ENCODE peak calls at places on chromosomes 12 and 14, in four cellular contexts. K, R, P and J are unnamed samples.

GRCh38 chr14:63164108-63164683 is 40.0 kb upstream of the RHOJ start:
- DNase-seq in K (no peak), R (no peak), P (no peak), J (no peak)

GRCh38 chr14:104633276-104633861 is 28.8 kb upstream of the TMEM179 start:
- DNase-seq in K (peak; percentile 23), R (no peak), P (no peak), J (no peak)

GRCh38 chr12:44571031-44571550 is 305.0 kb downstream of the NELL2 start:
- DNase-seq in K (no peak), R (no peak), P (no peak), J (no peak)

GRCh38 chr12:27610380-27610779 is 85.9 kb upstream of the REP15 start:
- DNase-seq in K (no peak), R (peak; percentile 88), P (no peak), J (peak; percentile 72)

GRCh38 chr12:3630621-3631271 is 122.2 kb downstream of the CRACR2A start:
- DNase-seq in K (peak; percentile 59), R (no peak), P (no peak), J (no peak)

GRCh38 chr12:112001555-112001954 is 11.4 kb downstream of the TMEM116 start:
- DNase-seq in K (no peak), R (no peak), P (no peak), J (peak; percentile 39)

GRCh38 chr14:23381871-23382270 is 5.0 kb downstream of the CMTM5 start:
- DNase-seq in K (no peak), R (no peak), P (no peak), J (no peak)

GRCh38 chr12:6363330-6364036 is 11.9 kb downstream of the SCNN1A start:
- DNase-seq in K (peak; percentile 90), R (peak; percentile 84), P (peak; percentile 82), J (peak; percentile 92)

GRCh38 chr14:29176876-29177275 is 410.3 kb downstream of the FOXG1 start:
- DNase-seq in K (no peak), R (no peak), P (no peak), J (no peak)

GRCh38 chr12:1618489-1618888 is 10.5 kb upstream of the WNT5B start:
- DNase-seq in K (no peak), R (no peak), P (no peak), J (no peak)

GRCh38 chr14:64707661-64708060 is 3.4 kb downstream of the PLEKHG3 start:
- DNase-seq in K (no peak), R (peak; percentile 91), P (no peak), J (peak; percentile 91)

GRCh38 chr12:7376196-7376595 is 67.8 kb downstream of the CD163L1 start:
- DNase-seq in K (no peak), R (peak; percentile 17), P (no peak), J (peak; percentile 61)

GRCh38 chr12:46786774-46787173 is 39.0 kb downstream of the SLC38A4 start:
- DNase-seq in K (no peak), R (peak; percentile 58), P (no peak), J (peak; percentile 68)

GRCh38 chr12:195191-195590 is 18.8 kb downstream of the SLC6A12 start:
- DNase-seq in K (no peak), R (no peak), P (no peak), J (no peak)

GRCh38 chr12:21476949-21477348 is 24.5 kb downstream of the RECQL start:
- DNase-seq in K (no peak), R (peak; percentile 10), P (no peak), J (peak; percentile 84)

GRCh38 chr12:52524898-52525591 is 4.9 kb upstream of the KRT5 start:
- DNase-seq in K (no peak), R (no peak), P (peak; percentile 24), J (no peak)

GRCh38 chr12:88471641-88472040 is 108.6 kb downstream of the KITLG start:
- DNase-seq in K (no peak), R (peak; percentile 70), P (no peak), J (peak; percentile 91)

GRCh38 chr12:96045566-96045965 is 10.2 kb upstream of the LTA4H start:
- DNase-seq in K (no peak), R (no peak), P (no peak), J (no peak)

DNA sequence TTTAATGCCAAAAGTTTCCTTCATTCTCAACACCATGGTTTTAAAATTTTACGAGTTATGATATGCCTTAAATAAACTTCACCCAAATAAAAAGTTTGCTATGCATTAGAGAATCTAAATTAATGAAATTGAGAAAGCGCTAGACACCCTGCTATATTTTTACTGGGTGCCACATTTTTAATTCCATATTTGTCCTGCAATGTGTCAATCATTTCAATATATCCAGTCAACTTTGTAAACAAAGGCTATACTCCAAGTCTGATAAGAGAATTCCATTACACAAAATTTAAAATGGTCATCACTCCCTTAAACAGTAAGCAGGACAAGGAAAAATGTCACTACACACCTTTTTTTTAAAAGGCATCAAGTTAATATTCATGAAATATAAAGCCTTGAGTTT is 1.9 kb downstream of the PPP1R12A start:
- DNase-seq in K (no peak), R (no peak), P (no peak), J (no peak)
- H3K79me2 ChIP-seq in K (peaks cover 94% of the 10 kb centered on the region), R (peaks cover 86% of the 10 kb centered on the region), P (peaks cover 14% of the 10 kb centered on the region), J (peaks cover 95% of the 10 kb centered on the region)

GRCh38 chr14:20627337-20628032 is 14.0 kb downstream of the OR6S1 start:
- DNase-seq in K (no peak), R (peak; percentile 46), P (no peak), J (peak; percentile 32)

GRCh38 chr14:20622816-20623291 is 18.6 kb downstream of the OR6S1 start:
- DNase-seq in K (no peak), R (no peak), P (no peak), J (peak; percentile 22)

GRCh38 chr14:20623798-20624197 is 17.7 kb downstream of the OR6S1 start:
- DNase-seq in K (no peak), R (no peak), P (no peak), J (peak; percentile 19)

GRCh38 chr14:20626274-20626673 is 15.2 kb downstream of the OR6S1 start:
- DNase-seq in K (no peak), R (no peak), P (no peak), J (peak; percentile 37)

DNA sequence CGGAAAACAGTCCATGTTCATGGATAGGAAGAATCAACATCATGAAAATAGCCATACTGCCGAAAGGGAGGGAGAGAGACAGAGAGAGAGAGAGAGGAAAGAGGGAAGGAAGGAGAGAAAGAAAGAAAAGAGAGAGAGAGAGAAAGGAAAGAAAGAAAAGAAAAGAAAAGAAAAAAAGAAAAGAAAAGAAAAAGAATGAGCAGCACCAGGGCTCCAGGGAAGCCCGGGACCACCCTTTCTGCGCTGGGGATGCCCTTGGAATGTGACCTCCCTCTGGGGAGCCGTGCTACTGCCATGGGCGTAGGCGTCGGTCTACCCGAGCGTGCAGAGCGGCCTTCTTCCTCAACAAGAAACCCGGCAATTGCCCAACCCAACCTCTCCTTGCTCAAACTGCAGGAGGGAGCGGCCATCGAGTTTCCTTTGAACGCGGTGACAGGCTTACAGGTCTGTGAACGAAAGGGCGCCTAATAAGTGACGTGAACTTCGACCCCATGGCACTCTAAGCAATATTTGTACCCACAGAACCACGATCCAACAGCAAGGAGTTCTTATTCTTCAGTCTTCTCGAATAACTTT is 16.9 kb downstream of the OR6S1 start:
- DNase-seq in K (no peak), R (no peak), P (peak; percentile 74), J (peak; percentile 89)
- H3K4me3 ChIP-seq in K (peak overlapping the region; percentile 56), R (no peak overlapping the region), P (peak overlapping the region; percentile 90), J (peak overlapping the region; percentile 70)

GRCh38 chr12:48119834-48120195 is 651 bp downstream of the PFKM start:
- DNase-seq in K (peak; percentile 30), R (no peak), P (no peak), J (no peak)

GRCh38 chr12:48118491-48118890 is 673 bp upstream of the PFKM start:
- DNase-seq in K (no peak), R (peak; percentile 15), P (no peak), J (peak; percentile 16)

GRCh38 chr12:48121522-48121921 is 2.4 kb downstream of the PFKM start:
- DNase-seq in K (no peak), R (no peak), P (no peak), J (no peak)

GRCh38 chr12:48122065-48122834 is 3.1 kb downstream of the PFKM start:
- DNase-seq in K (no peak), R (peak; percentile 20), P (no peak), J (no peak)

GRCh38 chr12:48119078-48119833 is at the start of gene PFKM:
- DNase-seq in K (peak; percentile 84), R (peak; percentile 84), P (peak; percentile 86), J (peak; percentile 94)
- H3K4me2 ChIP-seq in K (peak within 1 kb of the TSS; percentile 92), R (peak within 1 kb of the TSS; percentile 98), P (peak within 1 kb of the TSS; percentile 61), J (peak within 1 kb of the TSS; percentile 76)

GRCh38 chr12:124514145-124514995 is 53.0 kb downstream of the NCOR2 start:
- DNase-seq in K (no peak), R (no peak), P (no peak), J (no peak)

GRCh38 chr12:124514996-124515932 is 52.1 kb downstream of the NCOR2 start:
- DNase-seq in K (no peak), R (no peak), P (no peak), J (no peak)

GRCh38 chr12:124512667-124513296 is 54.6 kb downstream of the NCOR2 start:
- DNase-seq in K (peak; percentile 54), R (peak; percentile 98), P (peak; percentile 79), J (peak; percentile 93)

GRCh38 chr12:124511259-124511985 is 56.0 kb downstream of the NCOR2 start:
- DNase-seq in K (no peak), R (no peak), P (no peak), J (no peak)

GRCh38 chr12:124513297-124513867 is 54.0 kb downstream of the NCOR2 start:
- DNase-seq in K (no peak), R (peak; percentile 44), P (no peak), J (no peak)
- H3K79me2 ChIP-seq in K (peaks cover 94% of the 10 kb centered on the region), R (peaks cover 86% of the 10 kb centered on the region), P (peaks cover 16% of the 10 kb centered on the region), J (peaks cover 86% of the 10 kb centered on the region)

GRCh38 chr12:30988887-30989286 is 62.3 kb downstream of the TSPAN11 start:
- DNase-seq in K (no peak), R (peak; percentile 27), P (no peak), J (no peak)
- H3K4me3 ChIP-seq in K (no peak overlapping the region), R (no peak overlapping the region), P (no peak overlapping the region), J (no peak overlapping the region)

DNA sequence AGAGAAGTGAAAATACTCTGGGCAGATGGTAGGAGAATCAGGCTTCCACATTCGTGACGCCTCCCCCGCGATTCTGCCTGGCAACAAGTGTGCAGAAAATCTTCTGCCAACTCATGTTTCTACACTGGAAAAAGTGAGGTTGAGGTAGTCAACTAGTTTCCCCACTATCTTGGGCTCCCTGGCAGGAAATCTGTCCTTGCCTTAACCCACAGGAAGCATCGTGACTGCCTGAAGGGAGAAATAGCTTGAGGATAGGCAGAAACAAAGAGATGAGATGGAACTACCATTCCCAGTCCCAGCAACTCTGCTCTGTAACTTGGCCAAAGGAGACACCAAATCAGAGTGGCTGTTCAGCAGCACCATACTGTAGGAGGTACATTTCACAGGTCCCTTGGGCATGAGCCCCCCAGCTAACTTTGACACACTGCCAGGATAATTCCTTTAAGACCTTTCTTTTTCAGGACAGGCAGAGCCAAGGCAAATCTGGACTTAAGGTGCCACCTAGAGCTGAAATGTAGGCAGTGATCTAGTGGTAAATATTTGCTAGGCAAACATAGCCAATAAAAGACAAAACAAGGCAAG is 205.0 kb downstream of the PTPRO start:
- DNase-seq in K (no peak), R (peak; percentile 53), P (peak; percentile 48), J (peak; percentile 60)
- H3K4me2 ChIP-seq in K (no peak overlapping the region), R (peak overlapping the region; percentile 85), P (no peak overlapping the region), J (peak overlapping the region; percentile 23)

GRCh38 chr14:91506226-91506625 is 3.9 kb downstream of the PPP4R3A start:
- DNase-seq in K (no peak), R (no peak), P (no peak), J (no peak)
- H3K79me2 ChIP-seq in K (peaks cover 88% of the 10 kb centered on the region), R (peaks cover 90% of the 10 kb centered on the region), P (peaks cover 52% of the 10 kb centered on the region), J (peaks cover 87% of the 10 kb centered on the region)